ENCODE peak calls at places on chromosomes 12 and 14, in nine cellular contexts. K, Q, Y, G, W, Z, J, L and T are unnamed samples.

GRCh38 chr12:12376636-12377448 is 20.0 kb downstream of the BORCS5 start:
- DNase-seq in K (peak), Q (peak), Y (peak), G (peak), W (peak), Z (peak), J (peak), L (peak), T (peak)

GRCh38 chr14:69948311-69948710 is 69.1 kb downstream of the SMOC1 start:
- DNase-seq in K (no peak), Q (no peak), Y (no peak), G (no peak), W (no peak), Z (no peak), J (no peak), L (no peak), T (no peak)

GRCh38 chr14:82412545-82412944 is 878.9 kb upstream of the SEL1L start:
- DNase-seq in K (no peak), Q (no peak), Y (no peak), G (no peak), W (no peak), Z (no peak), J (no peak), L (no peak), T (no peak)

GRCh38 chr12:48816148-48816854 is 2.0 kb upstream of the CACNB3 start:
- DNase-seq in K (no peak), Q (no peak), Y (no peak), G (no peak), W (no peak), Z (no peak), J (no peak), L (no peak), T (no peak)

GRCh38 chr12:33180921-33181320 is 258.7 kb downstream of the SYT10 start:
- DNase-seq in K (no peak), Q (no peak), Y (no peak), G (no peak), W (no peak), Z (no peak), J (peak), L (no peak), T (no peak)

GRCh38 chr12:132145334-132145733 is 1.1 kb downstream of the NOC4L start:
- DNase-seq in K (no peak), Q (no peak), Y (peak), G (no peak), W (no peak), Z (no peak), J (no peak), L (no peak), T (no peak)

GRCh38 chr14:61152851-61153364 is 128.2 kb downstream of the TMEM30B start:
- DNase-seq in K (no peak), Q (no peak), Y (no peak), G (no peak), W (no peak), Z (no peak), J (peak), L (no peak), T (no peak)

GRCh38 chr12:91633734-91634357 is 451.2 kb upstream of the DCN start:
- DNase-seq in K (no peak), Q (peak), Y (no peak), G (no peak), W (no peak), Z (no peak), J (no peak), L (no peak), T (no peak)

GRCh38 chr14:95261616-95262510 is 57.8 kb downstream of the CLMN start:
- DNase-seq in K (no peak), Q (no peak), Y (no peak), G (no peak), W (no peak), Z (no peak), J (no peak), L (no peak), T (no peak)

GRCh38 chr14:54191846-54192245 is 205.0 kb upstream of the CDKN3 start:
- DNase-seq in K (no peak), Q (no peak), Y (no peak), G (no peak), W (no peak), Z (no peak), J (no peak), L (no peak), T (no peak)

GRCh38 chr14:66359500-66359899 is 126.7 kb upstream of the CCDC196 start:
- DNase-seq in K (peak), Q (peak), Y (peak), G (peak), W (no peak), Z (peak), J (peak), L (peak), T (no peak)

GRCh38 chr12:92627511-92627910 is 75.3 kb upstream of the PLEKHG7 start:
- DNase-seq in K (no peak), Q (no peak), Y (no peak), G (no peak), W (no peak), Z (no peak), J (no peak), L (no peak), T (no peak)

GRCh38 chr12:28552472-28553061 is 362.3 kb downstream of the CCDC91 start:
- DNase-seq in K (no peak), Q (no peak), Y (no peak), G (no peak), W (no peak), Z (no peak), J (no peak), L (no peak), T (no peak)

GRCh38 chr12:8038659-8039114 is 6.2 kb downstream of the FOXJ2 start:
- DNase-seq in K (peak), Q (peak), Y (peak), G (peak), W (no peak), Z (no peak), J (no peak), L (no peak), T (no peak)

GRCh38 chr14:77284066-77284855 is 13.3 kb upstream of the NGB start:
- DNase-seq in K (no peak), Q (no peak), Y (no peak), G (no peak), W (no peak), Z (no peak), J (no peak), L (no peak), T (no peak)
- TF ChIP-seq REST in K (no peak), Q (no peak), Y (no peak), G (no peak), W (no peak), Z (no peak), J (no peak), L (no peak), T (no peak)

DNA sequence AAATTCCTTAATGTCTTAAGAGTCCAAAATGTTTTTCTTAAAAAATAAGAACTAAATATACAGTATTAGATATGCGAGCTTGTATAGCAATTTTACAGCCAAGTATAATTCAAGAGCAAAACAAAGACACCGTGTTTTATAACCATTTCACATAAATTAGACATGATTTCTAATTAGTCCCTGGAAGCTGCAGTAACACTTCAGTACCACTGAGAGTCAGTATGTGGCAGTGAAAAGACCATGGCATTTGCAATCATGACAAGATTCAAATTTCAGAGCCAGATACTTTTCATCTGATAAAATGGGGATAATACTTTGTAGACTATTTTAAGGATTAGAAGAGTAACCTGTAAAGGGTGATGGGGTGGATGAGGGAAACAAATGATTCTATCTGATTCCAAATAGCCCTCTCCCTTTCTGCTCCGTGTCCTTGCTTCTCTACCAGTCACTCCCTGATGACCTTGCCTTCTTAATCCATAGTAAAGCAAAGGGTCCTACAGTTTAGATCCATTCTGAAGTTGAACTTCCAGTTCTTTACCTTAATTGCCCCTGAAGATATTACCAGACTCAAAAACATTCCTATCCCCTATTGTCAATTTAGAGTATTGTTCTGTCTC is 145.4 kb upstream of the ABCD2 start:
- DNase-seq in K (peak), Q (peak), Y (peak), G (peak), W (peak), Z (peak), J (peak), L (no peak), T (peak)
- TF ChIP-seq CTCF in K (peak), Q (peak), Y (peak), G (peak), W (peak), Z (peak), J (peak), L (peak), T (peak)

GRCh38 chr12:114783176-114783575 is 99.2 kb upstream of the TBX3 start:
- DNase-seq in K (no peak), Q (no peak), Y (no peak), G (no peak), W (no peak), Z (no peak), J (no peak), L (no peak), T (no peak)
- TF ChIP-seq REST in K (no peak), Q (no peak), Y (no peak), G (no peak), W (no peak), Z (no peak), J (no peak), L (no peak), T (no peak)

GRCh38 chr14:36747411-36748184 is 85.9 kb downstream of the PAX9 start:
- DNase-seq in K (peak), Q (peak), Y (peak), G (peak), W (no peak), Z (no peak), J (peak), L (no peak), T (no peak)
- TF ChIP-seq CTCF in K (peak), Q (peak), Y (peak), G (peak), W (peak), Z (peak), J (peak), L (peak), T (peak)

DNA sequence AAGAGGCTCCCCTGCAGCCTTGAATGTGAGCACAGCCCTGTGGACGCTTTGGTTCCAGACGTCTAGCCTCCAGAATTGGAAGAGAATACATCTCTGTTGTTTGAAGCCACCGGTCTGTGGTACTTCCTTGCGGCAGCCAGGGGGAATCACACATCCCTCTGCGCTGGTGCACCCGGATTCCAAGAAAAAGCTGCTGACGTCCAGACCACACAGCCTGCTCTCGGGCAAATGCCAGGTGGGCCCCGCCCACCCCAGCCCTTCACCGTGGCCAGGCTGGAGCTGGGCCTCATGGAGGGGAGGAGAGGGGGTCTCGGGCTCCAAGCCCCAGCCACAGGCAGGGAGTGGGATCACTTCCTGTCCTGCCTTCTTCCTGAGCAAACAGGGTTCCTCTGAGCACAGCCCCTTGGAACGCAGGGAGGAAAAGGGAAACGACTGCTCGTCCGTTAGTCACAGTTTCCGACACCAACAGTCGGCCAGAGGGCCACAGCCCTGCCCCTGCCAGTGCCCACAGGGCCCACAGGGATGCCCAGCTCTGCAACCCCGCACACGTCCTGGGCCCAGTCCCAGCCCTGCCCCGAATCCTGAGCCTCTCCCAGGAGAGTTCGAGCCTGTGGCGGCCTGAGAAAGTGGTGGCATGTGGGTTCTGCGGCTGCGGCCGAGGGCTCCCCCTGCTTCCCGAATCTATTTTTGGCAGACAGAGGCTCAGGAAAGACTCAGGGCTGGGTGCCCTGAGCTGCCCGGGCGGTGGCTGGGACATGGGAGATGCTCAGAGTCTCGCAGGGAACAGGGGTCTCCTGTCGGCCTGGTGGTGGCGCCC is 85.3 kb downstream of the RFLNA start:
- DNase-seq in K (peak), Q (no peak), Y (no peak), G (no peak), W (no peak), Z (no peak), J (no peak), L (no peak), T (peak)
- TF ChIP-seq REST in K (no peak), Q (no peak), Y (no peak), G (no peak), W (no peak), Z (no peak), J (no peak), L (no peak), T (no peak)

GRCh38 chr12:46382974-46383653 is 10.5 kb upstream of the SLC38A2 start:
- DNase-seq in K (peak), Q (peak), Y (peak), G (peak), W (no peak), Z (peak), J (peak), L (peak), T (peak)
- TF ChIP-seq CTCF in K (peak), Q (no peak), Y (peak), G (peak), W (peak), Z (peak), J (peak), L (peak), T (no peak)

GRCh38 chr14:103091041-103091882 is 3.3 kb upstream of the EXOC3L4 start:
- DNase-seq in K (no peak), Q (peak), Y (peak), G (peak), W (no peak), Z (no peak), J (no peak), L (no peak), T (peak)
- TF ChIP-seq REST in K (no peak), Q (no peak), Y (no peak), G (no peak), W (no peak), Z (no peak), J (no peak), L (no peak), T (no peak)

GRCh38 chr12:76455582-76456345 is 103.8 kb downstream of the OSBPL8 start:
- DNase-seq in K (peak), Q (peak), Y (peak), G (peak), W (peak), Z (peak), J (peak), L (peak), T (peak)
- TF ChIP-seq CTCF in K (peak), Q (peak), Y (peak), G (peak), W (peak), Z (peak), J (peak), L (peak), T (peak)